ENCODE peak calls at places on chromosome X, in four cellular contexts. W, N, X and T are unnamed samples. For H3K4me1 and H3K27me3, the result is how much of the 10 kb centered on the place peaks cover.

GRCh38 chrX:102964941-102965340 is 27.9 kb downstream of the RAB40AL start:
- DNase-seq in W (no peak), N (no peak), X (no peak), T (no peak)

GRCh38 chrX:40068048-40068447 is 29.7 kb downstream of the BCOR start:
- DNase-seq in W (no peak), N (no peak), X (no peak), T (no peak)

GRCh38 chrX:101550825-101551767 is 749 bp downstream of the ARMCX1 start:
- DNase-seq in W (peak), N (peak), X (no peak), T (peak)

GRCh38 chrX:68719904-68720614 is 72.6 kb downstream of the STARD8 start:
- DNase-seq in W (no peak), N (peak), X (peak), T (no peak)

GRCh38 chrX:138711399-138712347 is at the start of gene FGF13:
- DNase-seq in W (peak), N (peak), X (peak), T (peak)

GRCh38 chrX:55487143-55487542 is 2.5 kb downstream of the USP51 start:
- DNase-seq in W (no peak), N (no peak), X (no peak), T (no peak)

GRCh38 chrX:10156199-10157031 is at the start of gene CLCN4:
- DNase-seq in W (peak), N (peak), X (no peak), T (peak)

GRCh38 chrX:150983526-150984163 is 510 bp downstream of the HMGB3 start:
- DNase-seq in W (no peak), N (no peak), X (peak), T (no peak)

GRCh38 chrX:125782184-125782583 is 383.9 kb downstream of the DCAF12L2 start:
- DNase-seq in W (no peak), N (no peak), X (no peak), T (no peak)

GRCh38 chrX:31126205-31126604 is 54.4 kb upstream of the FTHL17 start:
- DNase-seq in W (no peak), N (no peak), X (no peak), T (no peak)

GRCh38 chrX:129525162-129525561 is 1.9 kb upstream of the SMARCA1 start:
- DNase-seq in W (no peak), N (no peak), X (no peak), T (no peak)

GRCh38 chrX:103687073-103687695 is 685 bp upstream of the MORF4L2 start:
- DNase-seq in W (peak), N (peak), X (peak), T (peak)

GRCh38 chrX:137428777-137429564 is 137.0 kb upstream of the ZIC3 start:
- DNase-seq in W (no peak), N (no peak), X (no peak), T (no peak)

GRCh38 chrX:71106427-71106826 is at the start of gene CXorf65:
- DNase-seq in W (no peak), N (no peak), X (no peak), T (no peak)
- H3K4me1 ChIP-seq in W (under half), N (under half), X (under half), T (under half)

GRCh38 chrX:65331371-65331770 is 203.2 kb downstream of the LAS1L start:
- DNase-seq in W (no peak), N (no peak), X (no peak), T (no peak)
- H3K27me3 ChIP-seq in W (under half), N (under half), X (under half), T (under half)

GRCh38 chrX:41336447-41336846 is 2.5 kb downstream of the DDX3X start:
- DNase-seq in W (no peak), N (no peak), X (no peak), T (no peak)

GRCh38 chrX:41339148-41339547 is 5.2 kb downstream of the DDX3X start:
- DNase-seq in W (no peak), N (no peak), X (no peak), T (no peak)

GRCh38 chrX:41338422-41338821 is 4.5 kb downstream of the DDX3X start:
- DNase-seq in W (no peak), N (no peak), X (no peak), T (no peak)

GRCh38 chrX:41335590-41336331 is 1.8 kb downstream of the DDX3X start:
- DNase-seq in W (no peak), N (no peak), X (no peak), T (no peak)

GRCh38 chrX:41337140-41337539 is 3.2 kb downstream of the DDX3X start:
- DNase-seq in W (no peak), N (no peak), X (no peak), T (no peak)
- H3K4me1 ChIP-seq in W (half or more), N (under half), X (under half), T (under half)

GRCh38 chrX:108359811-108360602 is 78.2 kb downstream of the COL4A6 start:
- DNase-seq in W (no peak), N (no peak), X (no peak), T (no peak)
- H3K27me3 ChIP-seq in W (under half), N (under half), X (under half), T (under half)

DNA sequence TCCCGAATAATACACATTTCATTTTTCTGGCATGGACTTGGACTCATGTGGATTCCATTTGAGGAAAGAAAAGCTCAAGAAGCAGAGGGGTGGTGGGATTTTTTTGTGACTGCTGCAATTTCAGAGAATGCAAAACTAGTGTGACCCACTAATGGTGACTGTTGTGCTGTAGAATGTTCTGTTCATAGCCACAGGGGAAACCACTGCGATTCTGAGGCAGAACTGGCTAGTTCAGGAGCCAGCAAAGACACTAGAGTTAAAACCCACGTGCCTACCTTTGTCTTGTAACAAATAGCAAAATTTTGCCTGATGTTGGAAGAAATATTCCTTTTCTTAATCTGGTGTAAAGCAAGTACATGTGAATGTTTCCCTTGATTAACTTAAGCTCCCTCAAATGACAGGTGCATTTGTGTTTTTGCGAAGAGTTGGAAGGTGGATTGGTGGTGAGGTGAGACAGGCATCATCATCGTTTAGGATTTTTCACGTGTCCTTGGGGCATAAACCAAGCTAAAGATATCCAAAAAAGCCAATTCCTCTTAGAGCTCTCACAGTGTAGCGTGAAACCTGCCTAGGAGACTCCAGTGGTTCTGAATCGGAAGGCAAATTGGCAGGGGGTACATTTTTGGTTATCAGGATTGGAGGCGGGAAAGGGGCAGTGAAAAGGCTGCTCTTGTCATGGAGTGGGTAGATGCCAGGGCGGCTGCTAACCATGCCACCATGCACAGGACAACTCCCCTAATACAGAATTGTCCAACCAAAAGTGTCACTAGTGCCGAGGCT is 38.1 kb upstream of the FAM9C start:
- DNase-seq in W (no peak), N (no peak), X (no peak), T (no peak)
- H3K4me1 ChIP-seq in W (under half), N (under half), X (under half), T (under half)

GRCh38 chrX:16465081-16465876 is 184.7 kb upstream of the S100G start:
- DNase-seq in W (no peak), N (no peak), X (no peak), T (no peak)

GRCh38 chrX:16461968-16462367 is 188.0 kb upstream of the S100G start:
- DNase-seq in W (no peak), N (no peak), X (no peak), T (no peak)

GRCh38 chrX:16459008-16459407 is 190.9 kb upstream of the S100G start:
- DNase-seq in W (no peak), N (no peak), X (no peak), T (no peak)

GRCh38 chrX:16464369-16464768 is 185.6 kb upstream of the S100G start:
- DNase-seq in W (no peak), N (no peak), X (no peak), T (no peak)

GRCh38 chrX:16462912-16463311 is 187.0 kb upstream of the S100G start:
- DNase-seq in W (no peak), N (no peak), X (no peak), T (no peak)
- H3K27me3 ChIP-seq in W (under half), N (under half), X (under half), T (under half)

DNA sequence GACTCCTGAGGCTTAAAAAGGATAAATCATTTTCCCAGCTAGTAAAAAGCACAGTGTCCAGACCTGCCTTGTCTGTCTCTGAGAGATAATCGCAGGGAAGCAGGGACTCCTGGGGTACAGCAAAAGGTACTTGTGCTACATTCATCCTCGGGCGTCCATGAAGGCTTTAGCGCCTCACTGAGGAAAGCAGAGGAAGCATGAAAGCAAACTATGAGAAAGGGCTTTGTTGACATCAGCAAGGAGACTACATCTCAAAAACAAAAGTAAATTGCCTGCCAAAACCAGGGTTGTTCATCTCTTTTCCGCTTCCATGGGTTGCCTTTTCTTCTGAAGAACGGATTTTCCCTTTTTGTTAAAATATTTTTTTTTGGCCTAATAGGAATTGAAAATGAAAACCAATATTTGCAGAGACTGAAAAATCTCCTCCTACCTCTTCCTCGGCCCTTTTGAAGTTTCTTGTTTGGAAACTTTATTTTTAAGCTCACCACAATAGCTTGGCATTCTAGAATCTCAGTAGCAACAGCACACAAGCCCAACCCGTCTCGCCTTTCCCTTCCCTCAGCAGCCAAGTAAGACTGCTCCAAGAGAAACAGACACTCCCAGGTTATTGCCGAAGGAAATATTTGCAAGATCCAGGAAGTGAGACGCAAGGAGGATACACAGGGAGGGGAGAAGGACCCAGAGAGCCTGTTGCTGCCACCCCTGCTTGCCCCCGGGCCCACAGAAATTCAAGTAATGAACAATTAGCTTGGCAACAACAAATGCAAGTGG is 148.3 kb upstream of the DGKK start:
- DNase-seq in W (no peak), N (no peak), X (no peak), T (no peak)
- H3K4me1 ChIP-seq in W (under half), N (under half), X (under half), T (under half)

GRCh38 chrX:48702716-48703115 is 6.2 kb downstream of the SUV39H1 start:
- DNase-seq in W (no peak), N (no peak), X (no peak), T (no peak)
- H3K27me3 ChIP-seq in W (under half), N (under half), X (under half), T (under half)

GRCh38 chrX:12962041-12962504 is 12.8 kb upstream of the TMSB4X start:
- DNase-seq in W (no peak), N (no peak), X (no peak), T (no peak)
- H3K4me1 ChIP-seq in W (under half), N (under half), X (under half), T (under half)

DNA sequence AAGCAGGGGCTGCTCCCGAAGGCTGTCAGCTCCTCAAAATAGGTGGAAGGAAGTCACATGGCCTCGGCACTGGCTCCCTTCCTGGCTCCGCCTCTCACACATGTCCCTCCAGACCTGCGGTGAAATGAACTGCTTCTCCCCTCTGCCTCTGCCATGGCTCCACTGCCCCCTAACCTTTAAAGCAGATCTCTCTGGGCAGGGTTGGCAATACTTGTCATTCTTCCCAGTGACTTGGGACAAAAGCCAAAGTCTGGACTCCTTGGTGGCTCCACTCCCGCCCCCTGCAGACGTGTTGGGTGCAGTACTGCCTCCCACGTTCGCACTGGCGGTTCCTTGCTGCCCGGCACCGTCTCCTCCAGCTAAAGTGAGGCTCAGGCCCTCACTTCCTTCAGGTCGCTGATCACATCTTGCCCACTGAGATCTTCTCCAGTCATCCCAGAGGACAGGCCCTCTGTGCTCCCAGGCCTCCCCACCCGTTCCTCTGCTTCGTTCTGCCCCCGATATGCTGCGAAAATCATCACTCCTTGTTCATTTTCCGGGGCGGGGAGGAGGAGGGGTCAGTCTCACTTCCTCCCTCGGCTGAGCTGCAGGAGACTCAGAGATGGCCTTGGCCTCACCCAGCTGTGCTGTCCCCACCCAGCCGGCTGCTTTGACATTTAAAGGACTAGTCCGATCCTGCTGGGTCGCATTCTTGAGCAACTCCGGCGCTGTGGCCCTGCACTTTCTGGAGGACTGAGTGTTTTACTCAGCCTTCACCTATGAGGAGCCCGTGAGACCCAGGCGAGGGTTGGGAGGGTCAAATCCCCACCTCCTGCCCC is 97.4 kb downstream of the PHKA2 start:
- DNase-seq in W (peak), N (peak), X (peak), T (peak)
- H3K27me3 ChIP-seq in W (under half), N (under half), X (under half), T (under half)